ENCODE peak calls at places on chromosome 1, in ten cellular contexts. H, E, P, U, A, F, Q, T, S and V are unnamed samples.

GRCh38 chr1:242828828-242829227 is 304.3 kb upstream of the PLD5 start:
- DNase-seq in E (no peak), T (peak), S (no peak), H (no peak), U (peak), F (no peak), A (no peak), Q (no peak), P (peak), V (no peak)

GRCh38 chr1:202565890-202566289 is 144.4 kb downstream of the SYT2 start:
- DNase-seq in F (no peak), P (no peak), E (no peak), Q (no peak), H (no peak), A (no peak), S (no peak), U (no peak), T (no peak), V (no peak)

GRCh38 chr1:115545096-115545720 is 96.6 kb upstream of the VANGL1 start:
- DNase-seq in S (no peak), T (no peak), P (no peak), A (no peak), U (no peak), H (no peak), F (no peak), E (no peak), Q (no peak), V (peak)

GRCh38 chr1:174003867-174004266 is 18.3 kb downstream of the RC3H1 start:
- DNase-seq in U (no peak), E (no peak), H (no peak), A (no peak), Q (no peak), T (no peak), S (no peak), F (no peak), P (no peak), V (no peak)

GRCh38 chr1:212606734-212607205 is 1.8 kb upstream of the ATF3 start:
- DNase-seq in S (no peak), P (no peak), H (no peak), Q (peak), U (peak), F (peak), A (peak), E (no peak), T (no peak), V (peak)

GRCh38 chr1:231062500-231063270 is 22.6 kb upstream of the FAM89A start:
- DNase-seq in S (no peak), P (no peak), F (no peak), T (no peak), H (peak), U (no peak), E (no peak), A (no peak), Q (no peak), V (peak)

GRCh38 chr1:69707103-69707502 is 139.4 kb downstream of the LRRC7 start:
- DNase-seq in Q (no peak), E (no peak), T (no peak), S (no peak), F (no peak), P (no peak), H (no peak), U (no peak), A (no peak), V (no peak)

GRCh38 chr1:213374369-213374768 is 323.3 kb downstream of the RPS6KC1 start:
- DNase-seq in F (peak), H (no peak), Q (peak), P (peak), T (peak), U (peak), S (peak), E (no peak), A (peak), V (peak)

GRCh38 chr1:84299536-84300260 is 1.8 kb upstream of the SAMD13 start:
- DNase-seq in A (no peak), Q (no peak), F (no peak), E (no peak), P (no peak), U (no peak), H (no peak), S (peak), T (no peak), V (peak)

GRCh38 chr1:196660912-196661311 is 9.1 kb downstream of the CFH start:
- DNase-seq in P (peak), Q (peak), S (peak), H (no peak), F (peak), T (no peak), E (peak), U (no peak), A (no peak), V (peak)

GRCh38 chr1:41689139-41689538 is 204.7 kb upstream of the EDN2 start:
- DNase-seq in H (no peak), A (no peak), S (no peak), P (no peak), T (no peak), Q (no peak), E (no peak), U (no peak), F (no peak), V (no peak)

GRCh38 chr1:205977348-205978014 is 25.7 kb downstream of the RAB7B start:
- DNase-seq in P (peak), A (peak), S (peak), T (peak), E (peak), H (peak), F (peak), Q (peak), U (peak), V (peak)

GRCh38 chr1:25566186-25566729 is 22.9 kb downstream of the LDLRAP1 start:
- DNase-seq in Q (no peak), E (no peak), T (no peak), P (no peak), A (no peak), S (no peak), F (no peak), H (no peak), U (no peak), V (no peak)

GRCh38 chr1:4375812-4376211 is 278.6 kb upstream of the AJAP1 start:
- DNase-seq in Q (peak), H (no peak), U (no peak), S (peak), F (no peak), A (no peak), E (no peak), P (peak), T (no peak), V (no peak)

GRCh38 chr1:173603056-173603591 is at the start of gene SLC9C2:
- DNase-seq in P (no peak), T (no peak), E (no peak), H (no peak), U (no peak), A (no peak), S (peak), Q (no peak), F (peak), V (peak)

GRCh38 chr1:235953801-235954200 is 87.1 kb upstream of the LYST start:
- DNase-seq in S (peak), Q (peak), F (peak), P (no peak), U (no peak), A (no peak), T (no peak), E (peak), H (no peak), V (peak)

GRCh38 chr1:44696789-44697188 is 22.3 kb downstream of the ARMH1 start:
- DNase-seq in T (no peak), H (no peak), Q (no peak), P (no peak), S (no peak), F (no peak), A (no peak), E (no peak), U (no peak), V (no peak)

GRCh38 chr1:44676484-44677200 is 2.1 kb downstream of the ARMH1 start:
- DNase-seq in P (no peak), T (no peak), E (peak), Q (no peak), U (no peak), F (no peak), S (peak), A (no peak), H (no peak), V (peak)

GRCh38 chr1:55965981-55966461 is 613.3 kb downstream of the PLPP3 start:
- DNase-seq in T (no peak), E (peak), S (no peak), A (no peak), H (no peak), F (no peak), Q (peak), U (no peak), P (no peak), V (no peak)